ENCODE peak calls at places on chromosomes 3 and 15, in six cellular contexts. P is stimulated activated CD4-positive, alpha-beta T cell treated with anti-CD3 and anti-CD28 coated beads, Interleukin-2, amount 100 ng/mL, for 24 hours; C is hypothalamus; X is amniotic stem cell; T is stimulated activated CD8-positive, alpha-beta memory T cell treated with anti-CD3 and anti-CD28 coated beads, Interleukin-7, amount 100 ng/mL, for 48 hours; Z is anterior cingulate cortex. D is an unnamed sample.

GRCh38 chr15:87538327-87538834 is 718.2 kb downstream of the NTRK3 start:
- DNase-seq in T (no peak), X (no peak), C (no peak), P (no peak), Z (no peak), D (no peak)

GRCh38 chr3:133869601-133870000 is 26.1 kb downstream of the RAB6B start:
- DNase-seq in T (no peak), P (no peak), C (no peak), X (no peak), Z (no peak), D (no peak)

GRCh38 chr3:100210777-100211145 is 50.0 kb upstream of the TBC1D23 start:
- DNase-seq in C (no peak), X (no peak), T (no peak), P (no peak), Z (no peak), D (no peak)

GRCh38 chr3:122912772-122913538 is 114.6 kb downstream of the SEMA5B start:
- DNase-seq in T (no peak), P (no peak), C (no peak), Z (no peak), X (no peak), D (no peak)

GRCh38 chr3:197256836-197257444 is 41.5 kb downstream of the DLG1 start:
- DNase-seq in X (no peak), C (no peak), P (peak; percentile 10), T (no peak), Z (no peak), D (no peak)

GRCh38 chr15:53512029-53512428 is 247.4 kb downstream of the WDR72 start:
- DNase-seq in P (no peak), Z (no peak), T (no peak), C (no peak), X (no peak), D (no peak)

GRCh38 chr15:41983221-41983620 is 10.9 kb upstream of the EHD4 start:
- DNase-seq in X (no peak), P (no peak), T (no peak), Z (no peak), C (no peak), D (no peak)

GRCh38 chr3:158103956-158104338 is 2.3 kb downstream of the SHOX2 start:
- DNase-seq in Z (no peak), X (no peak), T (no peak), P (no peak), C (no peak), D (no peak)

GRCh38 chr3:71998995-71999673 is 214.2 kb upstream of the PROK2 start:
- DNase-seq in C (no peak), X (peak; percentile 46), P (no peak), T (peak; percentile 40), Z (no peak), D (no peak)

GRCh38 chr15:56910801-56911200 is 7.6 kb upstream of the TCF12 start:
- DNase-seq in X (no peak), Z (no peak), P (no peak), C (no peak), T (no peak), D (no peak)

GRCh38 chr15:40354408-40355171 is 3.4 kb upstream of the DISP2 start:
- DNase-seq in X (no peak), Z (no peak), T (no peak), P (no peak), C (peak; percentile 7), D (no peak)

GRCh38 chr3:66395635-66396034 is 105.2 kb downstream of the LRIG1 start:
- DNase-seq in C (no peak), X (no peak), P (no peak), T (no peak), Z (no peak), D (no peak)

GRCh38 chr3:184259878-184260570 is 1.3 kb downstream of the CAMK2N2 start:
- DNase-seq in P (peak; percentile 55), Z (no peak), X (no peak), T (no peak), C (no peak), D (no peak)

GRCh38 chr3:98213276-98213675 is 46.8 kb downstream of the OR5H15 start:
- DNase-seq in Z (no peak), T (no peak), C (no peak), X (no peak), P (no peak), D (no peak)

GRCh38 chr15:92707880-92708551 is 52.4 kb upstream of the FAM174B start:
- DNase-seq in Z (no peak), P (no peak), T (no peak), X (no peak), C (no peak), D (no peak)

GRCh38 chr15:95132774-95133173 is 901.4 kb downstream of the MCTP2 start:
- DNase-seq in P (no peak), X (peak; percentile 29), Z (no peak), C (no peak), T (no peak), D (no peak)

GRCh38 chr15:40469776-40470390 is 901 bp upstream of the CHST14 start:
- DNase-seq in P (no peak), T (no peak), C (no peak), Z (no peak), X (no peak), D (no peak)

GRCh38 chr3:108698461-108698860 is 58.7 kb downstream of the RETNLB start:
- DNase-seq in T (no peak), Z (no peak), C (no peak), P (no peak), X (no peak), D (no peak)

D was measured in posterior cingulate gyrus.